ENCODE peak calls at places on chromosomes 1 and 21, in eight cellular contexts. H, P, V, S, C, E, M and I are unnamed samples. For H3K4me1, the result is how much of the 10 kb centered on the place peaks cover.

GRCh38 chr1:165856606-165857005 is 29.2 kb downstream of the UCK2 start:
- DNase-seq in H (no peak), P (no peak), V (no peak), S (no peak), C (no peak), E (no peak), M (no peak), I (no peak)

GRCh38 chr1:54950361-54951163 is 29.9 kb upstream of the TMEM61 start:
- DNase-seq in H (peak), P (peak), V (peak), S (peak), C (peak), E (peak), M (peak), I (peak)

GRCh38 chr1:200893411-200893901 is 1.2 kb upstream of the INAVA start:
- DNase-seq in H (no peak), P (no peak), V (no peak), S (no peak), C (no peak), E (peak), M (no peak), I (no peak)

GRCh38 chr1:16110456-16110855 is 37.0 kb upstream of the FAM131C start:
- DNase-seq in H (no peak), P (no peak), V (no peak), S (no peak), C (no peak), E (no peak), M (no peak), I (no peak)

GRCh38 chr1:156839426-156840109 is 19.3 kb downstream of the INSRR start:
- DNase-seq in H (no peak), P (no peak), V (no peak), S (no peak), C (no peak), E (no peak), M (no peak), I (no peak)

GRCh38 chr1:221904319-221904718 is 162.4 kb upstream of the DUSP10 start:
- DNase-seq in H (no peak), P (no peak), V (no peak), S (no peak), C (no peak), E (no peak), M (no peak), I (no peak)

GRCh38 chr1:223712856-223713494 is 636 bp downstream of the CAPN2 start:
- DNase-seq in H (peak), P (no peak), V (no peak), S (peak), C (peak), E (no peak), M (peak), I (no peak)

GRCh38 chr1:3544050-3544977 is 67.0 kb downstream of the MEGF6 start:
- DNase-seq in H (no peak), P (no peak), V (no peak), S (no peak), C (no peak), E (no peak), M (no peak), I (no peak)

GRCh38 chr1:59481915-59482505 is 185.1 kb downstream of the FGGY start:
- DNase-seq in H (no peak), P (no peak), V (no peak), S (no peak), C (no peak), E (peak), M (no peak), I (no peak)

DNA sequence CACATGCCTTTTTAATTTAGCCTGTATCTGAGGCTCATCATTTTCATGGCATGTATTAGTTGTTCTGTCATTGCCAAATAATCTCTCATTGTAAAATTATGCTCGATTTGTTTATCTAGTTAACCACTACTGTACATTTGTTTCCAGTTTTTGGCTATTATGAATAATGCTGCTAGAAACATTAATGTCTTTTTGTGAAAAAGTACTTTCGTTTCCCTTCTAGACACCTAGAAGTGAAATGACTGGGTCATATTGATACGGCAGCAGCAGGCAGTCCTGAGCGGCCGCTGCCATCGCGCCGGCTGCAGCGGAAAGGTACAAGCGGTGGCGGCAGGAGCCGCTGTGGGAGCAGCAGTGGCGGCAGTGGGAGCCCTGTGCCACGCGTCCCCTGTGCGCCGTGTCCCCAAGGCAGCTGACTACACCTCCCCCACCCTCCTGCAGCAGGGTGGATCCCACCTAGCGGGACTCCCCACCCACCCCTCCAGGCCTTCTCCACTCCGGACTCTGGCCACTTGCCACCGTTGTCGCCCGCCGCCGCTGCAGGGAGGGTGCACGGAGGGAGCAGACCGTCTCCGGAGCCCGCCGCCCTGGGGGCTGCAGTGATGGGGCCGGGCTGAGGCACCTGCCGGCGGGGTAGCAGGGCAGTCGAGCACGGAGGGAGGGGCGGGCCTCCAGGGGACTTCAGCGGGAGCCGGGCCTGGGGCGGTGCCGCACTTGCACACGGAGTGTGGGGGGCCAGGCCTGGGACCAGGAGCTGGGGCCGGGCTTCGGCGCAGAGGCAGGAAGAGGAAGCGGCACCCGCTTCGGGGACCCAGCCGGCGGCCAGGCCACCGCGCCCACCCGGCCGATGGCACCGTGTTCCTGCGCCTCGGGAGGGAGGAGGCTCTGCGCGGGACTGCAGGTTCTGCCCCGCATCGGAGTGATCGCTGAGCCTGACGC is 66.8 kb upstream of the RGS7 start:
- DNase-seq in H (no peak), P (peak), V (no peak), S (no peak), C (no peak), E (peak), M (peak), I (no peak)
- TF ChIP-seq CTCF in H (no peak), P (no peak), V (peak), S (no peak), C (no peak), E (peak), M (no peak), I (no peak)

GRCh38 chr1:6585841-6586240 is 6.0 kb downstream of the ZBTB48 start:
- DNase-seq in H (no peak), P (no peak), V (no peak), S (no peak), C (no peak), E (no peak), M (no peak), I (no peak)

GRCh38 chr1:6587261-6588005 is 7.6 kb downstream of the ZBTB48 start:
- DNase-seq in H (no peak), P (no peak), V (peak), S (no peak), C (peak), E (peak), M (peak), I (no peak)

GRCh38 chr1:6584126-6585080 is 4.6 kb downstream of the ZBTB48 start:
- DNase-seq in H (no peak), P (no peak), V (no peak), S (no peak), C (no peak), E (no peak), M (no peak), I (no peak)

GRCh38 chr1:6586404-6586816 is 6.6 kb downstream of the ZBTB48 start:
- DNase-seq in H (no peak), P (no peak), V (no peak), S (no peak), C (no peak), E (no peak), M (no peak), I (no peak)

GRCh38 chr1:6585081-6585722 is 5.4 kb downstream of the ZBTB48 start:
- DNase-seq in H (no peak), P (no peak), V (no peak), S (no peak), C (no peak), E (no peak), M (no peak), I (no peak)
- H3K4me1 ChIP-seq in H (under half), P (half or more), V (under half), S (under half), C (half or more), E (under half), M (half or more), I (under half)

DNA sequence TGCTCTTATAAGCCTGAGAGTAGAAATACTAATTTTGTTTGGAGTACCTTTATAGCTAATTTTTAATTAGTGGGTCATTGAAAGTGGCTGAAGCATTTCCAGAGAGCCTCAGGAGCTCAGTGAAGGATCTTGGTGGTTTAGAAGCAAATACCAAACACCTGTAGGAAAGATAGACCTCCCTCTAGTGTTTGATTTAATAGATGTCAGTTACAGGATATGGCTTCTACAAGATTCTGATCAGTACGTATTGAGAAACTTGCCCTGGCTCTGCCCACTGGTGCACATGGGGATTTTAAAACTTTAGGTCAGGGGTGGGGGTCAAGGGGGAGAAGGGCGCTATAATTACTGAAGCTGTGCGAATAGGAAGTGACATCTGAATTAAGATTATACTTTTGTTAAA is 122.2 kb downstream of the POU2F1 start:
- DNase-seq in H (no peak), P (no peak), V (peak), S (no peak), C (no peak), E (peak), M (no peak), I (no peak)
- TF ChIP-seq CTCF in H (no peak), P (peak), V (peak), S (no peak), C (no peak), E (peak), M (no peak), I (no peak)

GRCh38 chr1:66271904-66272254 is 262.1 kb upstream of the SGIP1 start:
- DNase-seq in H (no peak), P (no peak), V (peak), S (peak), C (peak), E (peak), M (peak), I (no peak)
- H3K4me1 ChIP-seq in H (under half), P (under half), V (under half), S (under half), C (half or more), E (under half), M (under half), I (under half)

DNA sequence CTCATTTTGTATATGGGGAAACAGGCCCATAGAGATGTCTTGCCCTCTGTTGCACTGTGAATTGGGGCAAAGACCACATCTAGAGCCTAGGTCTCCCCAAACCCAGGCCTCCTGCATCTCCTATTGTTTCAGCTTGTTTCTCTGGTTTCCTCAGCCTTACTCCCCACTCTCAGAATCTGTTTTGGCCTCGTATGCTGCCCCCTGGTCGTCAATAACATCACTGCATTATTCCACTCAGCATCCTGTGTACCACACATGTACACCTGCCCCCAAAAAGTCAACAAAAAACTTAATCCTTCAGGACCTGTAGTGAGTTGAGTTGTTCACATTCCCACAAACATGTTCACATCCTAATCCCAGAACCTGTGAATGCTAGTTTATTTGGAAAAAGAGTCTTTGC is 184.8 kb downstream of the BRINP2 start:
- DNase-seq in H (peak), P (peak), V (peak), S (no peak), C (no peak), E (peak), M (no peak), I (no peak)
- TF ChIP-seq CTCF in H (no peak), P (peak), V (peak), S (peak), C (peak), E (peak), M (peak), I (no peak)

GRCh38 chr1:175377394-175377793 is 184.8 kb upstream of the KIAA0040 start:
- DNase-seq in H (no peak), P (no peak), V (no peak), S (no peak), C (no peak), E (no peak), M (no peak), I (no peak)

GRCh38 chr1:175373786-175374623 is 181.4 kb upstream of the KIAA0040 start:
- DNase-seq in H (peak), P (peak), V (no peak), S (no peak), C (no peak), E (peak), M (no peak), I (no peak)

DNA sequence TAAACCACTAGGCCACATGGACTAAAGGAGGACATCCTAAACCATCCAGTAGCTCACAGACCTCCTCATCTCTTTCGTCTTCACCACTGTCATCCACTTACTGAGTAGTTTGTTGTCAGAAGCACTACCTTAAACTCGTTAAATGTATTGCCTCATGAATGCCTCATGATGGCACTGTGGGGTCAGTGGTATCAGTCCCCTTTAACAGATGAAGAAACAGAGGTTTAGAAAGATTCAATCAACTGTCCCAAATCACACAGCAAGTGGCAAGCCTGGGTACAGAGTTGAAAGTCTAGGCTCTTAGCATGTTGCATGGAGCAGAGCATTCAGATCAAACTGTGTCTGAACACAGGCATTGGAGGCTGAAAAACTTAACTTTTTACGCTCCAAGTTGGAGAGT is 183.6 kb upstream of the KIAA0040 start:
- DNase-seq in H (no peak), P (no peak), V (no peak), S (no peak), C (no peak), E (peak), M (no peak), I (no peak)
- H3K4me1 ChIP-seq in H (under half), P (under half), V (under half), S (under half), C (under half), E (under half), M (under half), I (under half)

GRCh38 chr21:34795152-34796141 is 126.7 kb downstream of the CLIC6 start:
- DNase-seq in H (peak), P (no peak), V (peak), S (no peak), C (no peak), E (peak), M (no peak), I (no peak)
- TF ChIP-seq CTCF in H (no peak), P (peak), V (peak), S (peak), C (peak), E (peak), M (peak), I (no peak)

GRCh38 chr1:204477036-204477740 is 17.4 kb downstream of the PIK3C2B start:
- DNase-seq in H (peak), P (no peak), V (no peak), S (no peak), C (no peak), E (no peak), M (no peak), I (no peak)
- H3K4me1 ChIP-seq in H (under half), P (half or more), V (under half), S (under half), C (half or more), E (under half), M (half or more), I (under half)

GRCh38 chr1:177432897-177433296 is 262.1 kb downstream of the BRINP2 start:
- DNase-seq in H (no peak), P (no peak), V (no peak), S (no peak), C (no peak), E (peak), M (no peak), I (no peak)
- TF ChIP-seq CTCF in H (no peak), P (no peak), V (peak), S (no peak), C (no peak), E (peak), M (no peak), I (no peak)

GRCh38 chr1:229170274-229170673 is 100.6 kb upstream of the RAB4A start:
- DNase-seq in H (no peak), P (no peak), V (no peak), S (no peak), C (no peak), E (no peak), M (no peak), I (no peak)
- H3K4me1 ChIP-seq in H (under half), P (half or more), V (under half), S (under half), C (under half), E (under half), M (under half), I (under half)